ENCODE peak calls at places on chromosome 2, in five cellular contexts. One of them, this sample, is unnamed. For H3K36me3, the result is how much of the 10 kb centered on the place peaks cover.

GRCh38 chr2:104856086-104856972 is 2.4 kb downstream of the POU3F3 start:
- DNase-seq in right lobe of liver: no peak
- DNase-seq in GM23338: peak
- DNase-seq in testis: peak
- DNase-seq in neural progenitor cell: peak
- DNase-seq in this sample: no peak

GRCh38 chr2:201205516-201205850 is 22.5 kb downstream of the CASP10 start:
- DNase-seq in right lobe of liver: no peak
- DNase-seq in neural progenitor cell: no peak
- DNase-seq in testis: no peak
- DNase-seq in GM23338: no peak
- DNase-seq in this sample: no peak

GRCh38 chr2:200156140-200156858 is 150.2 kb upstream of the SPATS2L start:
- DNase-seq in neural progenitor cell: no peak
- DNase-seq in GM23338: no peak
- DNase-seq in right lobe of liver: no peak
- DNase-seq in testis: no peak
- DNase-seq in this sample: no peak

GRCh38 chr2:65437392-65438135 is 5.2 kb upstream of the SPRED2 start:
- DNase-seq in neural progenitor cell: peak
- DNase-seq in right lobe of liver: no peak
- DNase-seq in testis: no peak
- DNase-seq in GM23338: peak
- DNase-seq in this sample: no peak

GRCh38 chr2:162092656-162093556 is 18.9 kb upstream of the DPP4 start:
- DNase-seq in right lobe of liver: no peak
- DNase-seq in GM23338: no peak
- DNase-seq in testis: no peak
- DNase-seq in neural progenitor cell: no peak
- DNase-seq in this sample: no peak

GRCh38 chr2:69022548-69022947 is 9.6 kb downstream of the ANTXR1 start:
- DNase-seq in neural progenitor cell: no peak
- DNase-seq in right lobe of liver: no peak
- DNase-seq in GM23338: no peak
- DNase-seq in testis: no peak
- DNase-seq in this sample: no peak

GRCh38 chr2:156189143-156189542 is 143.4 kb downstream of the NR4A2 start:
- DNase-seq in neural progenitor cell: no peak
- DNase-seq in testis: no peak
- DNase-seq in GM23338: no peak
- DNase-seq in right lobe of liver: no peak
- DNase-seq in this sample: no peak

GRCh38 chr2:42569883-42570282 is 1.5 kb downstream of the MTA3 start:
- DNase-seq in right lobe of liver: no peak
- DNase-seq in GM23338: no peak
- DNase-seq in testis: no peak
- DNase-seq in neural progenitor cell: no peak
- DNase-seq in this sample: no peak

GRCh38 chr2:100639588-100640195 is 76.9 kb downstream of the PDCL3 start:
- DNase-seq in neural progenitor cell: peak
- DNase-seq in right lobe of liver: no peak
- DNase-seq in GM23338: peak
- DNase-seq in testis: no peak
- DNase-seq in this sample: no peak

GRCh38 chr2:5666798-5667197 is 25.4 kb upstream of the SOX11 start:
- DNase-seq in testis: no peak
- DNase-seq in neural progenitor cell: no peak
- DNase-seq in GM23338: peak
- DNase-seq in right lobe of liver: no peak
- DNase-seq in this sample: no peak

GRCh38 chr2:129888896-129889295 is 90.6 kb upstream of the RAB6C start:
- DNase-seq in testis: no peak
- DNase-seq in GM23338: no peak
- DNase-seq in neural progenitor cell: no peak
- DNase-seq in right lobe of liver: no peak
- DNase-seq in this sample: no peak

GRCh38 chr2:222424729-222425671 is 657 bp downstream of the SGPP2 start:
- DNase-seq in testis: peak
- DNase-seq in right lobe of liver: peak
- DNase-seq in GM23338: peak
- DNase-seq in neural progenitor cell: peak
- DNase-seq in this sample: peak

GRCh38 chr2:135532581-135532980 is 1.3 kb downstream of the R3HDM1 start:
- DNase-seq in GM23338: no peak
- DNase-seq in neural progenitor cell: no peak
- DNase-seq in right lobe of liver: no peak
- DNase-seq in testis: no peak
- DNase-seq in this sample: no peak

GRCh38 chr2:220533485-220533884 is 906.1 kb downstream of the SLC4A3 start:
- DNase-seq in right lobe of liver: no peak
- DNase-seq in neural progenitor cell: peak
- DNase-seq in testis: no peak
- DNase-seq in GM23338: peak
- DNase-seq in this sample: no peak

GRCh38 chr2:42753188-42753813 is 10.6 kb downstream of the OXER1 start:
- DNase-seq in GM23338: no peak
- DNase-seq in right lobe of liver: no peak
- DNase-seq in neural progenitor cell: no peak
- DNase-seq in testis: no peak
- DNase-seq in this sample: no peak

GRCh38 chr2:20221939-20222768 is 2.8 kb downstream of the SDC1 start:
- DNase-seq in right lobe of liver: no peak
- DNase-seq in neural progenitor cell: no peak
- DNase-seq in GM23338: no peak
- DNase-seq in testis: no peak
- DNase-seq in this sample: no peak

GRCh38 chr2:236261452-236261851 is 2.8 kb downstream of the ASB18 start:
- DNase-seq in neural progenitor cell: no peak
- DNase-seq in GM23338: no peak
- DNase-seq in right lobe of liver: no peak
- DNase-seq in testis: no peak
- DNase-seq in this sample: no peak

GRCh38 chr2:201149064-201149820 is 33.3 kb downstream of the CFLAR start:
- DNase-seq in right lobe of liver: no peak
- DNase-seq in testis: no peak
- DNase-seq in GM23338: no peak
- DNase-seq in neural progenitor cell: no peak
- DNase-seq in this sample: no peak

GRCh38 chr2:71683666-71684065 is 230.3 kb downstream of the DYSF start:
- DNase-seq in GM23338: no peak
- DNase-seq in neural progenitor cell: no peak
- DNase-seq in right lobe of liver: no peak
- DNase-seq in testis: no peak
- DNase-seq in this sample: no peak

GRCh38 chr2:200471324-200471848 is 38.5 kb downstream of the KCTD18 start:
- DNase-seq in GM23338: peak
- DNase-seq in right lobe of liver: no peak
- DNase-seq in testis: no peak
- DNase-seq in neural progenitor cell: peak
- DNase-seq in this sample: peak

GRCh38 chr2:156087875-156088274 is 244.6 kb downstream of the NR4A2 start:
- DNase-seq in neural progenitor cell: no peak
- DNase-seq in right lobe of liver: no peak
- DNase-seq in testis: no peak
- DNase-seq in GM23338: no peak
- DNase-seq in this sample: peak

GRCh38 chr2:16978291-16978690 is 312.7 kb upstream of the CYRIA start:
- DNase-seq in neural progenitor cell: no peak
- DNase-seq in testis: no peak
- DNase-seq in right lobe of liver: no peak
- DNase-seq in GM23338: no peak
- DNase-seq in this sample: no peak

GRCh38 chr2:151765760-151766159 is 31.5 kb upstream of the NEB start:
- DNase-seq in GM23338: peak
- DNase-seq in neural progenitor cell: peak
- DNase-seq in right lobe of liver: no peak
- DNase-seq in testis: no peak
- DNase-seq in this sample: no peak

GRCh38 chr2:133790706-133791105 is 222.4 kb upstream of the NCKAP5 start:
- DNase-seq in neural progenitor cell: no peak
- DNase-seq in GM23338: no peak
- DNase-seq in testis: no peak
- DNase-seq in right lobe of liver: no peak
- DNase-seq in this sample: no peak

GRCh38 chr2:210442869-210443268 is 33.7 kb downstream of the LANCL1 start:
- DNase-seq in GM23338: peak
- DNase-seq in neural progenitor cell: peak
- DNase-seq in right lobe of liver: no peak
- DNase-seq in testis: no peak
- DNase-seq in this sample: no peak

GRCh38 chr2:159855153-159856140 is 57.4 kb upstream of the CD302 start:
- DNase-seq in neural progenitor cell: no peak
- DNase-seq in testis: no peak
- DNase-seq in GM23338: no peak
- DNase-seq in right lobe of liver: no peak
- DNase-seq in this sample: no peak

GRCh38 chr2:172986040-172986439 is 89.6 kb upstream of the MAP3K20 start:
- DNase-seq in GM23338: no peak
- DNase-seq in neural progenitor cell: no peak
- DNase-seq in testis: no peak
- DNase-seq in right lobe of liver: no peak
- DNase-seq in this sample: no peak

GRCh38 chr2:190455358-190456095 is 47.4 kb downstream of the MFSD6 start:
- DNase-seq in neural progenitor cell: no peak
- DNase-seq in right lobe of liver: no peak
- DNase-seq in GM23338: no peak
- DNase-seq in testis: no peak
- DNase-seq in this sample: no peak

DNA sequence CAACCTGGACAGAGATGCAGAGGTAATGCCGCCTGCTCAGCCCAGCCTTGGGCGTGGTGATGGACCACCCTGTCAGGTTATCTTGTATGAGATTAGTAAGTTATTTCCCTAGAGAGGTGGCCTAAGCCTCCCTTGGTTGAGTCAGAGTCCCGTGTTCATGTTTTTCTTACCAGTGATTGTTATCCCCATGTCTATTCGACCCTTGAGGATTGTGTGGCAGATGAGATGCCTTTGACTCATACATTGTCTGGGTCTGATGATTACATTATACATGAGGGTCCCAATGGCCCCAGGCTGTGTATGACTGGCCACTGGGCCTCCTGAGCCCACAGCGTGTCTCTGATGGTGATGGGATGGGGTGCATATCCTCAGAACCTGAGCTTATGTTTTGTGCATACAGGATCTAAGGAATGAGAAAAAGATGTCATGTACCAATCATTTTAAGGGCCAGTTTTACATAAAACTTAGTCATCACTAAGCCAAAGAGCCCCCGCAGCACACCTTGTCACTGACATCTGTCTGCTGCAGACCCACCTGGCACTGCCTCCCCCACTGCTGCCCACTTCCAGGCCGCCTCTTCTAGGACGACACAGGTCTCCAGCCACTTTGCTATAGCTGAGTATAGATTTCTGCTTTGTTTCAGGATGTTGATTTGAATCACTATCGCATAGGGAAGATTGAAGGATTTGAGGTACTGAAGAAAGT is 7.7 kb downstream of the PPP1R7 start:
- DNase-seq in GM23338: no peak
- DNase-seq in neural progenitor cell: no peak
- DNase-seq in testis: no peak
- DNase-seq in right lobe of liver: no peak
- DNase-seq in this sample: no peak
- H3K36me3 ChIP-seq in GM23338: under half
- H3K36me3 ChIP-seq in neural progenitor cell: under half
- H3K36me3 ChIP-seq in testis: under half
- H3K36me3 ChIP-seq in right lobe of liver: under half
- H3K36me3 ChIP-seq in this sample: under half

DNA sequence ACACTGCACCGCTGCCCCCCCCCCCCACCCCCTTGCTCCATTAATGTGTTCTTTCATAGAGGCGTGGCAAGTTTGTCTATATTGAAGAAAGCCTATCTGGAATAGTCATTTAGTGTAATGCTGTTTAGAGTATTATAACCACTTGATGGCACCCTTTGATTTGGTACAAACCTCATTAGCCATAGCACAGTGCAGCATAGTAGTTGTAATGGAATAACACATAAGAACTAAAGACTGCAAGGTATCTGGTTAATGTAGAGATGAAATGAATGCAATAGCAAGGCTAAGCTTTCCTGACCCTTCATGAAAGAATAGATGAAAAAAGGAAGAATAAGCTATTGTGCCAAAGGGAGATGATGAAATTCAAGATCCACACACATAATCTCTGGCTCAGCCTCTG is 81.9 kb downstream of the EHBP1 start:
- DNase-seq in GM23338: peak
- DNase-seq in right lobe of liver: no peak
- DNase-seq in neural progenitor cell: peak
- DNase-seq in testis: no peak
- DNase-seq in this sample: peak
- TF ChIP-seq CTCF in GM23338: peak
- TF ChIP-seq CTCF in right lobe of liver: peak
- TF ChIP-seq CTCF in neural progenitor cell: peak
- TF ChIP-seq CTCF in testis: no peak
- TF ChIP-seq CTCF in this sample: peak

DNA sequence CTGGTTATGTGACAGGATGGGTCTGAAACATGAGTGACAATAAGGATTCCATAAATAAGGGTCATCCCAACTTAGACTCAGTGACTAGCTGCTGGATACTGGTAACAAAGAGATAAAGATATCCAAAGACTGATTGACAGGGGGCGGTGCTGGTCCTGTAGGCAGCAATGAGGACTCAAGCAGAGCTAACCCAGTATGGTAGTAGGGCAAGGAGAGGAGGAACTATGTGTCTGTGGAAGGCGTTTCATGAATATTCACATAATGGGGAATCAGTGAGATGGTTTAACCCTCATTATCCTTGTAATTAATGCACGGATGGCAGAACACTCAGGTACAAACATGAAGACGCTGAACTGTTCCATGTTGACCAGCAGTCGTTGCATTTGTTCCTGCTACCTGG is 102.5 kb upstream of the EML6 start:
- DNase-seq in right lobe of liver: no peak
- DNase-seq in neural progenitor cell: peak
- DNase-seq in testis: no peak
- DNase-seq in GM23338: no peak
- DNase-seq in this sample: no peak
- H3K36me3 ChIP-seq in right lobe of liver: under half
- H3K36me3 ChIP-seq in neural progenitor cell: under half
- H3K36me3 ChIP-seq in testis: under half
- H3K36me3 ChIP-seq in GM23338: half or more
- H3K36me3 ChIP-seq in this sample: under half

GRCh38 chr2:149458502-149458901 is 128.1 kb downstream of the LYPD6 start:
- DNase-seq in neural progenitor cell: no peak
- DNase-seq in testis: no peak
- DNase-seq in GM23338: no peak
- DNase-seq in right lobe of liver: no peak
- DNase-seq in this sample: no peak

GRCh38 chr2:149451417-149452165 is 121.2 kb downstream of the LYPD6 start:
- DNase-seq in neural progenitor cell: no peak
- DNase-seq in testis: no peak
- DNase-seq in GM23338: no peak
- DNase-seq in right lobe of liver: no peak
- DNase-seq in this sample: no peak

GRCh38 chr2:149456285-149456684 is 125.9 kb downstream of the LYPD6 start:
- DNase-seq in neural progenitor cell: no peak
- DNase-seq in right lobe of liver: no peak
- DNase-seq in GM23338: peak
- DNase-seq in testis: no peak
- DNase-seq in this sample: no peak
- TF ChIP-seq CTCF in neural progenitor cell: peak
- TF ChIP-seq CTCF in right lobe of liver: no peak
- TF ChIP-seq CTCF in GM23338: peak
- TF ChIP-seq CTCF in testis: no peak
- TF ChIP-seq CTCF in this sample: no peak